ENCODE peak calls at places on chromosomes 6 and 20, in nine cellular contexts. R, N, K, J, W, T, E, X and Q are unnamed samples.

GRCh38 chr6:113146878-113147277 is 710.3 kb upstream of the MARCKS start:
- DNase-seq in X (no peak), N (no peak), K (no peak), T (no peak), J (no peak), E (no peak), W (no peak), R (no peak), Q (no peak)

GRCh38 chr6:151723152-151723551 is 84.3 kb upstream of the ESR1 start:
- DNase-seq in J (no peak), R (no peak), W (no peak), X (no peak), N (peak; percentile 45), T (no peak), E (no peak), K (no peak), Q (peak; percentile 47)

GRCh38 chr6:99603421-99604160 is 3.0 kb upstream of the PRDM13 start:
- DNase-seq in N (peak; percentile 62), K (no peak), W (no peak), R (peak; percentile 76), T (no peak), X (peak; percentile 51), J (peak; percentile 52), E (no peak), Q (peak; percentile 58)

GRCh38 chr6:125512621-125513020 is 210.9 kb upstream of the HDDC2 start:
- DNase-seq in N (no peak), X (peak; percentile 27), K (no peak), J (no peak), W (no peak), E (no peak), R (no peak), T (no peak), Q (no peak)

GRCh38 chr6:79797105-79797504 is 150.2 kb downstream of the ELOVL4 start:
- DNase-seq in W (no peak), E (no peak), T (no peak), K (no peak), J (no peak), X (no peak), R (no peak), N (no peak), Q (no peak)

GRCh38 chr6:77740380-77740779 is 87.5 kb downstream of the MEI4 start:
- DNase-seq in K (no peak), N (peak; percentile 11), X (peak; percentile 30), W (no peak), R (no peak), J (no peak), T (peak; percentile 8), E (no peak), Q (peak; percentile 21)

GRCh38 chr6:35713006-35713405 is 23.8 kb upstream of the ARMC12 start:
- DNase-seq in R (no peak), N (no peak), J (no peak), W (peak; percentile 23), E (no peak), T (no peak), X (peak; percentile 45), K (no peak), Q (no peak)

GRCh38 chr6:84762220-84762940 is 2.0 kb downstream of the TBX18 start:
- DNase-seq in N (no peak), E (no peak), K (no peak), X (no peak), W (no peak), J (no peak), R (no peak), T (peak; percentile 70), Q (no peak)

GRCh38 chr20:33305591-33306057 is 22.6 kb downstream of the BPIFB1 start:
- DNase-seq in W (no peak), E (no peak), K (no peak), N (no peak), J (no peak), T (peak; percentile 14), X (no peak), R (no peak), Q (no peak)

GRCh38 chr6:11810039-11810541 is 31.5 kb upstream of the ADTRP start:
- DNase-seq in N (no peak), X (no peak), R (no peak), K (peak; percentile 91), T (peak; percentile 96), W (peak; percentile 81), E (peak; percentile 63), J (peak; percentile 71), Q (no peak)

GRCh38 chr20:56429496-56429895 is 17.4 kb downstream of the CASS4 start:
- DNase-seq in J (no peak), N (no peak), R (no peak), E (no peak), X (peak; percentile 63), K (no peak), W (no peak), T (peak; percentile 62), Q (no peak)

GRCh38 chr6:75759207-75759606 is 10.2 kb downstream of the MYO6 start:
- DNase-seq in K (no peak), W (no peak), X (peak; percentile 25), R (no peak), E (no peak), J (no peak), N (no peak), T (no peak), Q (no peak)

GRCh38 chr20:21607971-21608735 is 94.3 kb upstream of the NKX2-2 start:
- DNase-seq in R (no peak), N (no peak), X (no peak), K (no peak), E (peak; percentile 75), W (peak; percentile 83), J (no peak), T (no peak), Q (no peak)

GRCh38 chr6:17101422-17102257 is at the start of gene STMND1:
- DNase-seq in T (peak; percentile 45), W (peak; percentile 78), X (no peak), N (peak; percentile 36), K (peak; percentile 80), J (peak; percentile 61), E (peak; percentile 75), R (peak; percentile 71), Q (peak; percentile 55)
- TF ChIP-seq CTCF in T (no peak), W (no peak), X (no peak), N (no peak), K (no peak), J (no peak), E (no peak), R (no peak), Q (no peak)

GRCh38 chr6:39003072-39003471 is 45.5 kb upstream of the GLP1R start:
- DNase-seq in J (no peak), T (peak; percentile 2), W (no peak), E (no peak), X (peak; percentile 26), N (no peak), R (no peak), K (no peak), Q (no peak)
- TF ChIP-seq CTCF in J (no peak), T (peak; percentile 20), W (no peak), E (no peak), X (peak; percentile 37), N (no peak), R (peak; percentile 56), K (no peak), Q (peak; percentile 27)

GRCh38 chr20:24565952-24566351 is 96.5 kb downstream of the SYNDIG1 start:
- DNase-seq in R (no peak), T (no peak), X (no peak), K (no peak), E (no peak), J (no peak), W (no peak), N (no peak), Q (no peak)

GRCh38 chr20:24559114-24559513 is 89.7 kb downstream of the SYNDIG1 start:
- DNase-seq in W (no peak), N (no peak), J (no peak), R (no peak), X (no peak), E (no peak), T (no peak), K (no peak), Q (no peak)

GRCh38 chr20:24566656-24567055 is 97.2 kb downstream of the SYNDIG1 start:
- DNase-seq in W (no peak), K (no peak), X (no peak), E (no peak), J (no peak), N (no peak), T (no peak), R (no peak), Q (no peak)

DNA sequence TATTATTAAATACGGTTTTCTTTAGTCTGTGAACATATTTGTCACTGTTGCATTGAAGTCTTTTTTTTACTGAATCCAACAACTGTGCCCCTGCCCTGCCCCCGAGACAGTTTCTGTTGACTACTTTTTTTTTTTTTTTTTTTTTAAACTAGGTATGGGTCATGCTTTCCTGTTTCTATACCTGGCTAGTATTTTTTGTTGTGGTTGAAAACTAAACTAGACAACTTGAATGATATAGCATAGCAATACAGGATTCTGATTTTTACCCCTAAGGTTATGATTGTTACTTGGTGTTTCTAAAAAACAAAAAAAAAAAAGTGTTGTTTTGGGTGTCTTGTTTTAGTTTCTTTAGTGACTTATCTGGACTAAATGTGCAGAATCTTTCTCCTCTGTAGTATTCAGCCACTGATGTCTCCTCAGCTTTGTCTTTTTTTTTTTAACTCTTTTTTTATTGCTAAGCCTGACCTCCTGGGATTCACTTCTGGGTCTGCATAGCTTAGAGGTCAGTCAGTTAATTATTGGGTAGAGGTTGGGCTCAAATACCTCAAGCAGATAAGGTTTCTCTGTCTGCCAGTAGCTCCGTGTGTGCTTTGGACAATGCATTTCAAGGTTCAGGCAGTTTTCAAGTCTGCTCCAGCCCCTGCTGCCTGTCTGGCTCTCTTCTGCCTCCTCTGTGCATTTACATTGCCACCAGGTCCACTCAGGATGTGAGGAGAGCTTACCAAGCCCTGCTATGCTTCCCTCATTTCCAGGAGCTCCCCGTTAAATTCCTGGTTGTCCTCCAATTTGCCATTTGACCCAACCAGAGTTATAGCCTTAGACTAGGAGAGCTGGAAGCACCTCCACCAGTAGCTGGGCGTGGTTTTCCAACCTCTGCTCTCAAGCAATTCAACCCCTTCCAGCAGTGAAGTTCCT is 91.4 kb downstream of the SYNDIG1 start:
- DNase-seq in T (no peak), N (no peak), J (no peak), R (no peak), W (no peak), E (no peak), K (no peak), X (no peak), Q (no peak)
- TF ChIP-seq CTCF in T (no peak), N (no peak), J (no peak), R (no peak), W (no peak), E (no peak), K (no peak), X (no peak), Q (no peak)

DNA sequence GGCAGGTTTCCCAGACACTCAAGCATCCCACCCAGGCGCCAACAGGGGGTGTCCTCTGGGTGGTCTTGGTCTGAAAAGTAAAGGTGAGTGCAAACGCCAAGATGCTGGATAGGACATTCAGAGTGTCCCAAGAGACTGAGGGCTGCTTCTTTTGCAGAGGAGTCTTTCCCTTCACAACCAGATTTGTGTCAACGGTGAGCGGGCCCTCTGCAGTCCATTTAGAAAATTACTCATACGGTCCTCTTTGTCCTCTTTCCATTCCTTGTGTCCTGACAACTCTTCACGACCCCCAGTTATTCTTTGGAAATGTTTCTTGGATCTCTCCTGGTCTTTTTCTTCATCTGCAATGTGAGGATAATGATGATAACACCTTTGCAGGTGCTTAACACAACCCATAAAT is 257.8 kb downstream of the CDC5L start:
- DNase-seq in R (no peak), K (no peak), J (no peak), N (no peak), X (peak; percentile 35), T (no peak), W (peak; percentile 12), E (no peak), Q (no peak)
- TF ChIP-seq CTCF in R (no peak), K (no peak), J (no peak), N (no peak), X (no peak), T (no peak), W (no peak), E (no peak), Q (no peak)